ENCODE peak calls at places on chromosomes 1 and 21, in seven cellular contexts. Y is left ventricle myocardium inferior, I is tibial artery, G is cardiac fibroblast, O is OCI-LY7, L is cardiac muscle cell, C is HL-60. K is an unnamed sample.

GRCh38 chr1:27351541-27352107 is 9.8 kb downstream of the SYTL1 start:
- DNase-seq in O (no peak), C (no peak), L (no peak), Y (no peak), I (no peak), G (no peak), K (no peak)

GRCh38 chr1:180123463-180123936 is 31.2 kb upstream of the QSOX1 start:
- DNase-seq in C (peak), L (peak), G (peak), Y (no peak), O (no peak), I (no peak), K (peak)

GRCh38 chr21:21715286-21715969 is 717.2 kb downstream of the NCAM2 start:
- DNase-seq in Y (no peak), I (no peak), L (peak), G (peak), O (no peak), C (no peak), K (peak)

GRCh38 chr1:160161965-160162705 is 10.7 kb downstream of the ATP1A4 start:
- DNase-seq in I (no peak), O (peak), L (peak), Y (no peak), C (no peak), G (peak), K (peak)

GRCh38 chr1:168083456-168084325 is 53.0 kb downstream of the GPR161 start:
- DNase-seq in G (peak), I (no peak), Y (no peak), L (no peak), O (no peak), C (no peak), K (no peak)

GRCh38 chr1:39576016-39576657 is 453 bp downstream of the PABPC4 start:
- DNase-seq in G (peak), C (no peak), O (peak), L (peak), Y (peak), I (no peak), K (peak)

GRCh38 chr1:193069748-193070394 is 10.5 kb downstream of the RO60 start:
- DNase-seq in C (no peak), O (peak), Y (no peak), L (peak), I (no peak), G (peak), K (peak)

GRCh38 chr1:83860506-83861221 is 138.3 kb downstream of the TTLL7 start:
- DNase-seq in I (peak), C (no peak), G (peak), L (peak), O (peak), Y (peak), K (peak)

GRCh38 chr1:52748119-52748518 is 21.9 kb downstream of the ZYG11B start:
- DNase-seq in Y (no peak), L (peak), G (no peak), O (peak), I (no peak), C (no peak), K (peak)

GRCh38 chr21:44869860-44870747 is 3.4 kb downstream of the PTTG1IP start:
- DNase-seq in L (peak), I (peak), O (no peak), C (no peak), G (peak), Y (no peak), K (peak)

GRCh38 chr1:5684791-5685190 is 307.4 kb downstream of the NPHP4 start:
- DNase-seq in I (no peak), O (no peak), Y (no peak), L (no peak), G (no peak), C (no peak), K (no peak)

GRCh38 chr1:93878501-93878888 is 511 bp downstream of the DNTTIP2 start:
- DNase-seq in I (no peak), C (peak), G (peak), L (peak), O (peak), Y (peak), K (no peak)

GRCh38 chr1:227059076-227059475 is 119.0 kb downstream of the COQ8A start:
- DNase-seq in G (no peak), L (no peak), Y (no peak), C (no peak), I (no peak), O (no peak), K (peak)
- TF ChIP-seq CTCF in G (no peak), L (no peak), Y (no peak), C (no peak), I (no peak), O (no peak), K (no peak)

GRCh38 chr1:101444873-101445618 is 208.2 kb downstream of the S1PR1 start:
- DNase-seq in L (no peak), I (no peak), O (no peak), G (no peak), C (no peak), Y (peak), K (no peak)
- H3K4me3 ChIP-seq in L (no peak), I (no peak), O (no peak), G (no peak), C (no peak), Y (no peak), K (no peak)

DNA sequence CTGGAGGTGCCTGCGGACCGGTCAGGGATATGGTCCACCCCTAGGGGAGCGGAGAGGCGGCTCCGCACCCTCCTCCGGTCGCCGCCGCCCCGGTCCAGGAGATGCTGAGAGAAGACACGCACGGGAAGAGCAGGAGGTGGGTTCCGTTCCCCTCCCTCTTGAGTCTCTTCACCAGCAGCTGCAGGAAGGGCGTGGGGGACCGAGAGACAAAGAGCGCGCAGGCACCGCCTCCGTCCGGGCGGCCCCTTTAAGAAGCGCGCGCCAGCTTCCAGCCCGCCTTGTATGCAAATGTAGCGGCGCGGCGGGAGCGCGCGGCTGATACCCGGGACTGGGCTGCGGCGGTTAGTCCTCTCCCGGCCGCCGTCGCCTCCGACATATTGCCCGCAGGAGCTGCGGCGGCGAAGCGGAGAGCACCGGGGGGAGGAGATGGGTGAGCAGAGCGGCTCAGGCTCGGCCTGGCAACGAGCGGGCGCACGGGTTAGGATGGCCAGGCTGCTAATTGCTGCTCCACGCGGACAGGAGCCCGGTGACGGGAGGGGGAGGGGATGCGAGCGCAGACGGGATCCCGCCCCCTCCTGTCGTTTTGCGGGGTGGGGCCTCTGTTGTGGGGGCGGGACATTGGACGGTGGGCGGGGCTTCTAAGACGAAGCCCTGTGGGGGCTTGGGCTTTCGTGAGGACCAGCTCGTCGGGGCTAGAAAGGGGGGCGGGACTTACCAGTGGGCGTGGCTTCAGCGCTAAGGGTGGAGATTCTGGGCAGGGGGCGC is at the start of gene TMEM39B:
- DNase-seq in Y (peak), G (peak), C (peak), I (peak), L (peak), O (peak), K (peak)
- TF ChIP-seq CTCF in Y (peak), G (no peak), C (no peak), I (peak), L (peak), O (no peak), K (no peak)

DNA sequence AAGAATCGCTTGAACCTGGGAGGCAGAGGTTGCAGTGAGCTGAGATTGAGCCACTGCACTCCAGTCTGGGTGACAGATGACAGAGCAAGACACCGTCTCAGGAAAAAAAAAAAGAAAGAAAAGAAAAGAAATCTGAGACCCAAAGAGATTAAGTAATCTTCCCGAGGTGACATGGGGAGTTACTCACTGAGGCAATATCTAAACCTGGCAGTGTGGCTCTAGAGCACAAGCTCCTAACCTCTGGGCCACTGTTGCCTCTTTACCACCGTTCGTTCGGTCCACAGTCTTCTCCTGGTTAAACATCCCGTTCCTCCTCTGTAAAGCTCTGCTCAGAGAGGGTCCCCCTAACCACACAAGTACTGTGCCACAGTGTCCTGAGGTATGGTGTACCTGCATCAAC is 1.5 kb downstream of the HMGCL start:
- DNase-seq in I (no peak), C (no peak), L (no peak), O (no peak), Y (no peak), G (no peak), K (no peak)
- H3K4me3 ChIP-seq in I (no peak), C (no peak), L (no peak), O (no peak), Y (no peak), G (no peak), K (no peak)

DNA sequence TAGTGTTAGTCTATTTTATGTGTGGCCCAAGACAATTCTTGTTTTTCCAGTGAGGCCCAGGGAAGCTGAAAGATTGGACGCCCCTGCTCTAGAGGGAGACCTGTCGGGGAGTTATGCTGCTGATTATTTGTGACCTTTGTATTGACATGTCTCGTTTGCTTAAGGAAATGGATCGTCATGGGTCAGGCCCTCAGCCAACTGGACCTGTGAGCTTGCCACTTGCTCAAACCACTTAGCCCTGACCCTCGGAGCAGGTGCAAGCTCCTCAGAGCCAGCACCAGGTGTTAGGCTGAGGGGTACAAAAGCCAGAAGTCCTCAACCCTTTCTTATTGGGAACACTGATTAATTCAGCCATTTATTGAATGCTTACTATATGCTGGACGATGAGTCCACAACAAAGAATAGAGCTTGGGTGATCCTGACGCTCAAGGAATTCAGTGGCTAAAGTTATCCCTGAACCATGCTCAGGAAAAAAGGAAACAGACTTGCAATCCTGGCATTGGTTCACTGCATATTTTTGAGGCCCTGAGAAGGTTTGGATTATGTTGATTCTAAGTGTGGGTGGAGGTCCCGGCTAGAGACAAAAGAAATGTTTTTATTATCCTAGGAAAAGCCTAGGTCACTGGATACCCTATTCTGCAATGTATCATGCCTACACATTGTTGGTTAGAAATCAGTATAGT is 19.0 kb downstream of the TGFB2 start:
- DNase-seq in I (no peak), G (no peak), Y (no peak), L (no peak), O (no peak), C (no peak), K (peak)
- TF ChIP-seq CTCF in I (no peak), G (no peak), Y (no peak), L (no peak), O (no peak), C (no peak), K (no peak)

GRCh38 chr1:156001021-156001681 is 19.6 kb downstream of the SSR2 start:
- DNase-seq in I (no peak), G (no peak), O (no peak), L (no peak), Y (no peak), C (no peak), K (no peak)
- H3K4me3 ChIP-seq in I (no peak), G (no peak), O (no peak), L (no peak), Y (no peak), C (no peak), K (no peak)

DNA sequence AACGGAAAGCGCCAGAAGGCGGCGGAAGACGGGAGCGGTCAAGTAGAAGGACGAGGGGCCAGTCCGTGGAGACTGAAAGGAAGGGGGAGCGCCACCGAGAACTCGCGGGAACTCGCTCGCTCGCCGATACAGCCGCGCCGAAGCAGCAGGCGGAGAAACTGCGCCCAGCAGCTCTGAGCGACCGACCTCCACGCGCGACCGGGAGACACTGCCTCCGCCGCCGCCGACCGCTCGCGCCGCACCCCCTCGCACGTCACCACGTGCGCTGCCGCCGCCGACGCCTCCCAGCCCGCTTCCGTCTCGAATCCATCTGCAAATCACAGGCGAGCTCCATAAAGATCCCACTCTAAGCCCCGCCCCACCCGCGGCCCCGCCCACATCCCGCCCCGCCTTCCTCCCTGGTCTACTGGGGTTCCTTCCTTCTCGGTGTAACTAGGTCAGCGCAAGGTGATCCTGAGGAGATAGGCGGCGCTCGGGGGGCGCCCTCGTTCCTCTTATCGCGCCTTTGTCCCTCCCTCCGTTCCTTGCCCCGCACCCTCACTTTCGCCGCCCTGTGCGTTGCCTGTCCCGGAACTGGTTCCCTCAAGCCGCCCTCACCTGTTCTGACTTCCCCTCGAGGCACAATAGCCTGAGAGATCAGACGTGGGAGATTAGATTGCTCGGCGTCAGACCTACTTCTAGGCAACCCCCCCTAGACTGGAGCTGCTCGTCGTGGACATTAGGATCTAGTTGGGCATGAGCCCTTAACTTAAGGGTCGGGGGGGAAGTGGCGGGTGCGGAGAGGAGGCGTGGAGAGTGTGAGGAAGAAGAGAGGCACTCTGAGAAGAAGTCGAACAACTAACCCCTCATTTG is at the start of gene IVNS1ABP:
- DNase-seq in L (peak), Y (peak), G (peak), O (peak), C (peak), I (peak), K (peak)
- TF ChIP-seq CTCF in L (peak), Y (no peak), G (peak), O (peak), C (peak), I (no peak), K (no peak)